ENCODE peak calls at places on chromosome 11, in six cellular contexts. G is body of pancreas, A is MM.1S, M is Panc1, D is IMR-90, P is heart right ventricle. H is an unnamed sample.

GRCh38 chr11:44016129-44016528 is 31.7 kb upstream of the ACCSL start:
- DNase-seq in G (peak; percentile 26), A (no peak), M (no peak), D (peak; percentile 67), P (peak; percentile 78), H (peak; percentile 71)

GRCh38 chr11:126925321-126926093 is 75.1 kb downstream of the KIRREL3 start:
- DNase-seq in G (no peak), A (no peak), M (no peak), D (peak; percentile 79), P (no peak), H (no peak)

GRCh38 chr11:1369371-1370005 is 20.2 kb upstream of the BRSK2 start:
- DNase-seq in G (no peak), A (no peak), M (no peak), D (no peak), P (no peak), H (no peak)

GRCh38 chr11:1153951-1154487 is 3.7 kb upstream of the MUC5AC start:
- DNase-seq in G (peak; percentile 24), A (no peak), M (peak; percentile 96), D (peak; percentile 97), P (no peak), H (no peak)

GRCh38 chr11:56990702-56991101 is 2.0 kb downstream of the OR5AK2 start:
- DNase-seq in G (no peak), A (no peak), M (no peak), D (no peak), P (no peak), H (no peak)

GRCh38 chr11:83070878-83071640 is 638 bp downstream of the RAB30 start:
- DNase-seq in G (peak; percentile 50), A (no peak), M (no peak), D (peak; percentile 26), P (peak; percentile 66), H (peak; percentile 50)

GRCh38 chr11:60981515-60981914 is 10.0 kb downstream of the CD6 start:
- DNase-seq in G (no peak), A (no peak), M (no peak), D (no peak), P (no peak), H (no peak)

GRCh38 chr11:120244476-120244875 is 4.5 kb downstream of the POU2F3 start:
- DNase-seq in G (no peak), A (no peak), M (no peak), D (peak; percentile 10), P (no peak), H (no peak)

GRCh38 chr11:119513141-119513805 is 90.3 kb upstream of the THY1 start:
- DNase-seq in G (no peak), A (no peak), M (no peak), D (no peak), P (no peak), H (no peak)

GRCh38 chr11:119629085-119629484 is 99.9 kb downstream of the NECTIN1 start:
- DNase-seq in G (no peak), A (no peak), M (no peak), D (no peak), P (no peak), H (no peak)

GRCh38 chr11:74844072-74844471 is 95.4 kb downstream of the RNF169 start:
- DNase-seq in G (no peak), A (no peak), M (no peak), D (no peak), P (no peak), H (no peak)

GRCh38 chr11:58222730-58223129 is 6.0 kb downstream of the OR10Q1 start:
- DNase-seq in G (no peak), A (no peak), M (no peak), D (peak; percentile 41), P (no peak), H (no peak)

GRCh38 chr11:83676061-83676460 is 389.9 kb upstream of the CCDC90B start:
- DNase-seq in G (no peak), A (no peak), M (no peak), D (no peak), P (no peak), H (no peak)

GRCh38 chr11:119591836-119592310 is 137.1 kb downstream of the NECTIN1 start:
- DNase-seq in G (no peak), A (no peak), M (no peak), D (no peak), P (no peak), H (no peak)

GRCh38 chr11:34651551-34651950 is 30.7 kb downstream of the EHF start:
- DNase-seq in G (no peak), A (no peak), M (no peak), D (peak; percentile 28), P (no peak), H (no peak)

GRCh38 chr11:2088746-2089535 is 50.2 kb downstream of the IGF2 start:
- DNase-seq in G (no peak), A (no peak), M (no peak), D (no peak), P (no peak), H (no peak)

GRCh38 chr11:76674517-76675400 is 4.2 kb upstream of the LRRC32 start:
- DNase-seq in G (no peak), A (no peak), M (no peak), D (no peak), P (no peak), H (no peak)

GRCh38 chr11:16879690-16880089 is 134.5 kb downstream of the PLEKHA7 start:
- DNase-seq in G (no peak), A (no peak), M (no peak), D (no peak), P (no peak), H (no peak)

GRCh38 chr11:134521452-134522289 is 109.6 kb upstream of the B3GAT1 start:
- DNase-seq in G (no peak), A (no peak), M (no peak), D (no peak), P (no peak), H (no peak)

GRCh38 chr11:8099291-8099899 is 18.4 kb downstream of the TUB start:
- DNase-seq in G (peak; percentile 82), A (peak; percentile 64), M (peak; percentile 84), D (peak; percentile 82), P (peak; percentile 68), H (peak; percentile 75)

DNA sequence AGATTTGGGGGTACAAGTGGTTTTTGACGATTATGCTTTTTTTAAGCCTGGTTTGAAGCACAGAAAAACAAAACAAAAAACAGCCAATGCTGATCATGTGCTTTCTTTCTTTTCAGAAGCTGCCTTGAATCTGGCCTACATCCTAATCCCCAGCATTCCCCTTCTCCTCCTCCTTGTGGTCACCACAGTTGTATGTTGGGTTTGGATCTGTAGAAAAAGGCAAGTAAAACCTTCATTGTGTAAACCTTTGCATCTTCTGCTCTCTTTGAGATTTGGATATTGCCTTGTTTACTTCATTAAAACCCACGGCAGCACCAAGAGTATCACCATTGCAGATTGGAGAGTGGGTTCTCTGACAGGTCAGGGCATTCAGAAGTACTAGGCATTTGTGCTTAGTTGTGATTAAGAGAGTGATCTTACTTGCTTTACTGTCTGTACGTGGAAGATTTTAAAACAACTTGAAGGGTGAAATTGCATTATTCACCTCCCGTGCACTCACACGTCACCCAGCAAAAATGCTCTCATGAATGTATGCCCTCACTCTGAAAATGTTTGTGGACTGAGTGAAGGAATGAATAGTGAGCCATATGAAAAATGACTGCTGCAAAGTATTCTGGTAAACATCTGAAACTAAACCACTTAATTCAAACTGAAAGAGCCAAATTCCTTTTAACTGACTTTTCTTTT is 17.0 kb downstream of the LAYN start:
- DNase-seq in G (no peak), A (no peak), M (peak; percentile 66), D (peak; percentile 99), P (no peak), H (no peak)
- TF ChIP-seq CTCF in G (no peak), A (no peak), M (no peak), D (peak; percentile 18), P (no peak), H (no peak)

GRCh38 chr11:113106507-113106906 is 145.3 kb downstream of the NCAM1 start:
- DNase-seq in G (no peak), A (no peak), M (no peak), D (peak; percentile 5), P (no peak), H (no peak)
- H3K4me3 ChIP-seq in G (no peak overlapping the region), A (no peak overlapping the region), M (no peak overlapping the region), D (no peak overlapping the region), P (no peak overlapping the region), H (no peak overlapping the region)

GRCh38 chr11:12016246-12016645 is 7.8 kb upstream of the DKK3 start:
- DNase-seq in G (no peak), A (no peak), M (no peak), D (no peak), P (no peak), H (no peak)
- TF ChIP-seq CTCF in G (no peak), A (no peak), M (no peak), D (no peak), P (peak; percentile 13), H (peak; percentile 34)

GRCh38 chr11:66067640-66068039 is 2.4 kb upstream of the PACS1 start:
- DNase-seq in G (no peak), A (no peak), M (no peak), D (no peak), P (no peak), H (no peak)

GRCh38 chr11:66069715-66070603 is at the start of gene PACS1:
- DNase-seq in G (peak; percentile 67), A (peak; percentile 66), M (no peak), D (peak; percentile 73), P (peak; percentile 87), H (peak; percentile 86)

GRCh38 chr11:66068923-66069714 is 953 bp upstream of the PACS1 start:
- DNase-seq in G (peak; percentile 56), A (peak; percentile 85), M (no peak), D (peak; percentile 63), P (peak; percentile 62), H (peak; percentile 40)

GRCh38 chr11:66066751-66067150 is 3.3 kb upstream of the PACS1 start:
- DNase-seq in G (no peak), A (peak; percentile 82), M (no peak), D (no peak), P (no peak), H (no peak)

GRCh38 chr11:66068154-66068821 is 1.8 kb upstream of the PACS1 start:
- DNase-seq in G (peak; percentile 74), A (peak; percentile 68), M (no peak), D (peak; percentile 68), P (peak; percentile 71), H (peak; percentile 69)
- H3K4me3 ChIP-seq in G (no peak overlapping the region), A (no peak overlapping the region), M (no peak overlapping the region), D (no peak overlapping the region), P (no peak overlapping the region), H (peak overlapping the region; percentile 92)

GRCh38 chr11:116605543-116605942 is 167.2 kb downstream of the BUD13 start:
- DNase-seq in G (peak; percentile 29), A (peak; percentile 55), M (no peak), D (peak; percentile 11), P (no peak), H (no peak)
- TF ChIP-seq CTCF in G (no peak), A (peak; percentile 58), M (no peak), D (peak; percentile 20), P (peak; percentile 16), H (peak; percentile 51)

GRCh38 chr11:116775975-116776374 is 3.2 kb upstream of the BUD13 start:
- DNase-seq in G (no peak), A (no peak), M (no peak), D (no peak), P (no peak), H (no peak)
- H3K4me3 ChIP-seq in G (no peak overlapping the region), A (peak overlapping the region; percentile 1), M (no peak overlapping the region), D (no peak overlapping the region), P (no peak overlapping the region), H (no peak overlapping the region)